ENCODE peak calls at places on chromosome 1, in four cellular contexts. One of them, this sample, is unnamed.
A peak's percentile ranks its signal among the peaks of the same experiment; 100 is the strongest.

GRCh38 chr1:116999596-116999995 is 2.0 kb upstream of the CD101 start:
- DNase-seq in endothelial cell of umbilical vein: no peak
- DNase-seq in K562: no peak
- DNase-seq in GM23338: no peak
- DNase-seq in this sample: no peak

GRCh38 chr1:189816558-189816957 is 661.1 kb downstream of the BRINP3 start:
- DNase-seq in endothelial cell of umbilical vein: no peak
- DNase-seq in K562: no peak
- DNase-seq in GM23338: peak; percentile 20
- DNase-seq in this sample: no peak

GRCh38 chr1:22329171-22329540 is 122.5 kb upstream of the ZBTB40 start:
- DNase-seq in endothelial cell of umbilical vein: no peak
- DNase-seq in K562: no peak
- DNase-seq in GM23338: no peak
- DNase-seq in this sample: no peak

GRCh38 chr1:59682405-59683080 is 132.2 kb upstream of the HOOK1 start:
- DNase-seq in endothelial cell of umbilical vein: no peak
- DNase-seq in K562: no peak
- DNase-seq in GM23338: no peak
- DNase-seq in this sample: no peak

GRCh38 chr1:31671147-31671546 is 26.5 kb upstream of the PEF1 start:
- DNase-seq in endothelial cell of umbilical vein: no peak
- DNase-seq in K562: no peak
- DNase-seq in GM23338: no peak
- DNase-seq in this sample: no peak

GRCh38 chr1:205042911-205043806 is at the start of gene CNTN2:
- DNase-seq in endothelial cell of umbilical vein: no peak
- DNase-seq in K562: peak; percentile 29
- DNase-seq in GM23338: peak; percentile 79
- DNase-seq in this sample: no peak

GRCh38 chr1:29653034-29653810 is 416.9 kb downstream of the PTPRU start:
- DNase-seq in endothelial cell of umbilical vein: no peak
- DNase-seq in K562: no peak
- DNase-seq in GM23338: no peak
- DNase-seq in this sample: no peak

GRCh38 chr1:11929849-11930248 is 3.6 kb upstream of the KIAA2013 start:
- DNase-seq in endothelial cell of umbilical vein: peak; percentile 38
- DNase-seq in K562: no peak
- DNase-seq in GM23338: no peak
- DNase-seq in this sample: no peak

GRCh38 chr1:20089328-20090077 is 19.5 kb downstream of the PLA2G5 start:
- DNase-seq in endothelial cell of umbilical vein: no peak
- DNase-seq in K562: peak; percentile 44
- DNase-seq in GM23338: peak; percentile 75
- DNase-seq in this sample: no peak

GRCh38 chr1:221715321-221716169 is 26.3 kb downstream of the DUSP10 start:
- DNase-seq in endothelial cell of umbilical vein: peak; percentile 56
- DNase-seq in K562: no peak
- DNase-seq in GM23338: peak; percentile 81
- DNase-seq in this sample: peak; percentile 14

GRCh38 chr1:82806133-82806532 is 1005.4 kb downstream of the ADGRL2 start:
- DNase-seq in endothelial cell of umbilical vein: no peak
- DNase-seq in K562: no peak
- DNase-seq in GM23338: no peak
- DNase-seq in this sample: no peak

GRCh38 chr1:150237746-150238145 is 1.8 kb upstream of the ANP32E start:
- DNase-seq in endothelial cell of umbilical vein: no peak
- DNase-seq in K562: no peak
- DNase-seq in GM23338: peak; percentile 14
- DNase-seq in this sample: no peak

GRCh38 chr1:84403362-84403761 is 5.1 kb downstream of the DNASE2B start:
- DNase-seq in endothelial cell of umbilical vein: no peak
- DNase-seq in K562: no peak
- DNase-seq in GM23338: no peak
- DNase-seq in this sample: no peak

GRCh38 chr1:153899509-153899908 is 23.3 kb downstream of the GATAD2B start:
- DNase-seq in endothelial cell of umbilical vein: no peak
- DNase-seq in K562: no peak
- DNase-seq in GM23338: no peak
- DNase-seq in this sample: no peak

GRCh38 chr1:165365344-165365743 is 8.8 kb upstream of the LMX1A start:
- DNase-seq in endothelial cell of umbilical vein: no peak
- DNase-seq in K562: no peak
- DNase-seq in GM23338: no peak
- DNase-seq in this sample: no peak

GRCh38 chr1:165367375-165367993 is 11.0 kb upstream of the LMX1A start:
- DNase-seq in endothelial cell of umbilical vein: peak; percentile 69
- DNase-seq in K562: peak; percentile 90
- DNase-seq in GM23338: peak; percentile 93
- DNase-seq in this sample: peak; percentile 52

GRCh38 chr1:165369255-165369848 is 12.8 kb upstream of the LMX1A start:
- DNase-seq in endothelial cell of umbilical vein: peak; percentile 35
- DNase-seq in K562: peak; percentile 77
- DNase-seq in GM23338: peak; percentile 75
- DNase-seq in this sample: no peak

DNA sequence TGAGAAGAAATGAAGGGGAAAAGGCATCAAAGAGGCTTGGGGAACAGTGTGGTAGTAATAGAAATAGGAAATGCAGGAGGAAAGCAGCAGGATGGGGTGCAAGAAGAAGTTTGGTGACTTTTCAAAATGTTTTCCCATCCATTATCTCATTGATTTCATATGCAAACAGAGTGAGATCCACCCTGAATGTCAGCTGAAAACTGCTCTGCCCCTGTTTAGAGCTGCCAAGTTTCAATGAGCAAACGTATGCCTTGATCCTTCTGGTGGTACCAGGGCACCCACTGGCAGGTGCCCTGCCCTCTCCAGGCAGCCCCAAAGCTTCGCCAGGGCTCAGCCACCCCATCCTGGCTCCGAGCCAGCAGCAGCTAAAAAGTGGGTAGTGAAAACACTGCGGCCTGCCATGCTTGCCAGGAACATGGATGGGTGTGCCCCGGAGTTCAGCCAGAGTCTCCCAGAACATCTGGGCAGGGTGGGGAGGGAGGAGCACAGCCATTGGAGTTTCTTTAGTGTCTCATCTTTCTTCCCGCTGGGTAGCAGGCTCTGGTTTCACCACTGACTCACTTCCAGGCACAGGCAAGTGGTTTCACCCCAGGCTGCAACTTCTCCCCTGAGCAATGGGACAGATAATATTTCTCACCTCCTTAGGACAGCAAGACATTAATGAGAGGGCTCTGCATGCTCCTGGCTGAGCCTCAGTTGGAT is 8.1 kb upstream of the LMX1A start:
- DNase-seq in endothelial cell of umbilical vein: no peak
- DNase-seq in K562: no peak
- DNase-seq in GM23338: no peak
- DNase-seq in this sample: no peak
- TF ChIP-seq POLR2AphosphoS5 in endothelial cell of umbilical vein: no peak
- TF ChIP-seq POLR2AphosphoS5 in K562: no peak
- TF ChIP-seq POLR2AphosphoS5 in GM23338: no peak
- TF ChIP-seq POLR2AphosphoS5 in this sample: no peak

GRCh38 chr1:6484826-6485139 is 6.7 kb downstream of the PLEKHG5 start:
- DNase-seq in endothelial cell of umbilical vein: peak; percentile 27
- DNase-seq in K562: no peak
- DNase-seq in GM23338: peak; percentile 41
- DNase-seq in this sample: no peak

GRCh38 chr1:6483761-6484117 is 7.7 kb downstream of the PLEKHG5 start:
- DNase-seq in endothelial cell of umbilical vein: no peak
- DNase-seq in K562: no peak
- DNase-seq in GM23338: no peak
- DNase-seq in this sample: no peak

GRCh38 chr1:6486433-6487011 is 4.9 kb downstream of the PLEKHG5 start:
- DNase-seq in endothelial cell of umbilical vein: peak; percentile 82
- DNase-seq in K562: peak; percentile 86
- DNase-seq in GM23338: peak; percentile 98
- DNase-seq in this sample: peak; percentile 53

GRCh38 chr1:6485937-6486250 is 5.6 kb downstream of the PLEKHG5 start:
- DNase-seq in endothelial cell of umbilical vein: peak; percentile 41
- DNase-seq in K562: peak; percentile 48
- DNase-seq in GM23338: no peak
- DNase-seq in this sample: no peak

GRCh38 chr1:6485140-6485936 is 6.1 kb downstream of the PLEKHG5 start:
- DNase-seq in endothelial cell of umbilical vein: peak; percentile 26
- DNase-seq in K562: peak; percentile 45
- DNase-seq in GM23338: peak; percentile 52
- DNase-seq in this sample: no peak
- TF ChIP-seq EZH2 in endothelial cell of umbilical vein: no peak
- TF ChIP-seq EZH2 in K562: peak; percentile 75
- TF ChIP-seq EZH2 in GM23338: no peak
- TF ChIP-seq EZH2 in this sample: no peak

GRCh38 chr1:5458248-5458647 is 534.0 kb downstream of the NPHP4 start:
- DNase-seq in endothelial cell of umbilical vein: no peak
- DNase-seq in K562: no peak
- DNase-seq in GM23338: no peak
- DNase-seq in this sample: no peak
- H3K36me3 ChIP-seq in endothelial cell of umbilical vein: no peaks in the 10 kb centered on the region
- H3K36me3 ChIP-seq in K562: no peaks in the 10 kb centered on the region
- H3K36me3 ChIP-seq in GM23338: no peaks in the 10 kb centered on the region
- H3K36me3 ChIP-seq in this sample: no peaks in the 10 kb centered on the region

DNA sequence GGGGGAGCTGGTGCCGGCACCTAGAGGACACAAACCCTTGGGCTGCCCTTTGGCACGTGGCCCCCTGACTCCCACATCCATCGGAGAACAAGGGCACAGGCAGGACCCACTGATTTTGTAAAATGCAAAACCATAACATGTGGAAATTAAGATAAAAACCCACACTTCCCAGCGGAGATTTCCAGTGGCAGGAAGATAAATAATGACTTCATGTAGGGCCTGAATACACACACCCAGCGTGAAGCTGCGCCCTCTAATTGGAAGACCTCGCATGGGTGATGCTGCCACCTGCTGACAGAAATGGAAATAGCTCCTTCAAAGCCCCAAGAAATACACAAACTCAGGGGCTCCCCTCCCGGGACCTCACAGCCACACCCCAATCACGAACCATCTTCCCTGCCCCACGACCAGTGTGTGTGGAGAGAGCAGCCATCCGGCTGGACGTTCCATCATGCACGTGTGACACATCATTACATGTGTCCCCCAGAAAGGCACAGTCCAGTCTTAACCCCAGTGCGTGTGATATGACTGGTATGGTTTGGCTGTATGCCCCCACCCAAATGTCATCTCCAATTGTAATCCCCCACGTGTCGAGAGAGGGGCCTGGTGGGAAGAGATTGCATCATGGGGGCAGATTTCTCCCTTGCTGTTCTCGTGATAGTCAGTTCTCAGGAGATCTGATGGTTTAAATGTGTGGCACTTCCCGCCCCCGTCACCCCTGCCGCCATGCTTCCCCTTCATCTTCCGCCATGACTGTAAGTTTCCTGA is 5.7 kb upstream of the TPRG1L start:
- DNase-seq in endothelial cell of umbilical vein: peak; percentile 80
- DNase-seq in K562: peak; percentile 85
- DNase-seq in GM23338: peak; percentile 93
- DNase-seq in this sample: peak; percentile 52
- TF ChIP-seq POLR2AphosphoS5 in endothelial cell of umbilical vein: no peak
- TF ChIP-seq POLR2AphosphoS5 in K562: no peak
- TF ChIP-seq POLR2AphosphoS5 in GM23338: no peak
- TF ChIP-seq POLR2AphosphoS5 in this sample: no peak

This sample was measured in SK-N-MC.